ENCODE peak calls at places on chromosomes 12 and 14, in eight cellular contexts. One of them, this sample, is unnamed.

GRCh38 chr14:75044322-75044721 is 6.9 kb downstream of the MLH3 start:
- DNase-seq in CD4-positive, alpha-beta memory T cell: no peak
- DNase-seq in heart left ventricle: no peak
- DNase-seq in psoas muscle: no peak
- DNase-seq in tibial artery: no peak
- DNase-seq in effector memory CD4-positive, alpha-beta T cell: no peak
- DNase-seq in IMR-90: peak
- DNase-seq in heart right ventricle: no peak
- DNase-seq in this sample: no peak

GRCh38 chr14:51957950-51958349 is 31.4 kb upstream of the RTRAF start:
- DNase-seq in IMR-90: peak
- DNase-seq in heart left ventricle: no peak
- DNase-seq in heart right ventricle: no peak
- DNase-seq in psoas muscle: no peak
- DNase-seq in tibial artery: no peak
- DNase-seq in CD4-positive, alpha-beta memory T cell: no peak
- DNase-seq in effector memory CD4-positive, alpha-beta T cell: no peak
- DNase-seq in this sample: no peak

GRCh38 chr12:67419810-67420209 is 150.7 kb downstream of the CAND1 start:
- DNase-seq in IMR-90: no peak
- DNase-seq in heart left ventricle: no peak
- DNase-seq in CD4-positive, alpha-beta memory T cell: no peak
- DNase-seq in psoas muscle: no peak
- DNase-seq in effector memory CD4-positive, alpha-beta T cell: no peak
- DNase-seq in heart right ventricle: no peak
- DNase-seq in tibial artery: no peak
- DNase-seq in this sample: no peak

GRCh38 chr14:74290415-74290814 is 12.3 kb downstream of the ABCD4 start:
- DNase-seq in psoas muscle: no peak
- DNase-seq in heart right ventricle: no peak
- DNase-seq in IMR-90: peak
- DNase-seq in CD4-positive, alpha-beta memory T cell: no peak
- DNase-seq in effector memory CD4-positive, alpha-beta T cell: no peak
- DNase-seq in tibial artery: no peak
- DNase-seq in heart left ventricle: no peak
- DNase-seq in this sample: no peak

GRCh38 chr14:102914474-102915291 is 7.8 kb upstream of the AMN start:
- DNase-seq in tibial artery: no peak
- DNase-seq in effector memory CD4-positive, alpha-beta T cell: no peak
- DNase-seq in IMR-90: no peak
- DNase-seq in heart right ventricle: no peak
- DNase-seq in CD4-positive, alpha-beta memory T cell: no peak
- DNase-seq in psoas muscle: no peak
- DNase-seq in heart left ventricle: no peak
- DNase-seq in this sample: no peak

GRCh38 chr14:92471919-92472318 is 41.7 kb upstream of the RIN3 start:
- DNase-seq in tibial artery: no peak
- DNase-seq in heart left ventricle: no peak
- DNase-seq in effector memory CD4-positive, alpha-beta T cell: no peak
- DNase-seq in CD4-positive, alpha-beta memory T cell: no peak
- DNase-seq in psoas muscle: no peak
- DNase-seq in IMR-90: peak
- DNase-seq in heart right ventricle: no peak
- DNase-seq in this sample: no peak

GRCh38 chr12:46675736-46676135 is 150.1 kb downstream of the SLC38A4 start:
- DNase-seq in tibial artery: no peak
- DNase-seq in effector memory CD4-positive, alpha-beta T cell: no peak
- DNase-seq in heart left ventricle: no peak
- DNase-seq in heart right ventricle: peak
- DNase-seq in psoas muscle: no peak
- DNase-seq in CD4-positive, alpha-beta memory T cell: peak
- DNase-seq in IMR-90: peak
- DNase-seq in this sample: no peak

GRCh38 chr12:21656931-21657335 is 709 bp downstream of the LDHB start:
- DNase-seq in IMR-90: peak
- DNase-seq in heart left ventricle: peak
- DNase-seq in heart right ventricle: no peak
- DNase-seq in effector memory CD4-positive, alpha-beta T cell: peak
- DNase-seq in psoas muscle: no peak
- DNase-seq in CD4-positive, alpha-beta memory T cell: peak
- DNase-seq in tibial artery: peak
- DNase-seq in this sample: no peak

GRCh38 chr12:14426792-14427191 is 61.3 kb downstream of the ATF7IP start:
- DNase-seq in heart right ventricle: no peak
- DNase-seq in tibial artery: no peak
- DNase-seq in CD4-positive, alpha-beta memory T cell: no peak
- DNase-seq in psoas muscle: no peak
- DNase-seq in IMR-90: no peak
- DNase-seq in heart left ventricle: no peak
- DNase-seq in effector memory CD4-positive, alpha-beta T cell: no peak
- DNase-seq in this sample: no peak

GRCh38 chr12:2633176-2633824 is 161.5 kb upstream of the FKBP4 start:
- DNase-seq in CD4-positive, alpha-beta memory T cell: no peak
- DNase-seq in effector memory CD4-positive, alpha-beta T cell: no peak
- DNase-seq in heart right ventricle: no peak
- DNase-seq in IMR-90: no peak
- DNase-seq in psoas muscle: no peak
- DNase-seq in heart left ventricle: no peak
- DNase-seq in tibial artery: no peak
- DNase-seq in this sample: no peak

GRCh38 chr12:113844495-113845175 is 121.5 kb downstream of the RBM19 start:
- DNase-seq in IMR-90: no peak
- DNase-seq in heart right ventricle: no peak
- DNase-seq in heart left ventricle: no peak
- DNase-seq in psoas muscle: no peak
- DNase-seq in effector memory CD4-positive, alpha-beta T cell: no peak
- DNase-seq in CD4-positive, alpha-beta memory T cell: no peak
- DNase-seq in tibial artery: no peak
- DNase-seq in this sample: no peak

GRCh38 chr14:35117112-35117511 is 4.7 kb downstream of the PPP2R3C start:
- DNase-seq in tibial artery: no peak
- DNase-seq in CD4-positive, alpha-beta memory T cell: no peak
- DNase-seq in IMR-90: no peak
- DNase-seq in effector memory CD4-positive, alpha-beta T cell: no peak
- DNase-seq in heart left ventricle: no peak
- DNase-seq in psoas muscle: no peak
- DNase-seq in heart right ventricle: no peak
- DNase-seq in this sample: no peak

GRCh38 chr12:1767407-1768090 is 52.8 kb upstream of the LRTM2 start:
- DNase-seq in tibial artery: no peak
- DNase-seq in CD4-positive, alpha-beta memory T cell: no peak
- DNase-seq in heart left ventricle: no peak
- DNase-seq in effector memory CD4-positive, alpha-beta T cell: no peak
- DNase-seq in heart right ventricle: no peak
- DNase-seq in psoas muscle: no peak
- DNase-seq in IMR-90: no peak
- DNase-seq in this sample: no peak

GRCh38 chr12:124395986-124396385 is 101.1 kb downstream of the RFLNA start:
- DNase-seq in IMR-90: no peak
- DNase-seq in heart right ventricle: no peak
- DNase-seq in tibial artery: no peak
- DNase-seq in CD4-positive, alpha-beta memory T cell: no peak
- DNase-seq in effector memory CD4-positive, alpha-beta T cell: no peak
- DNase-seq in psoas muscle: no peak
- DNase-seq in heart left ventricle: no peak
- DNase-seq in this sample: no peak

GRCh38 chr12:59357811-59358210 is 238.0 kb upstream of the SLC16A7 start:
- DNase-seq in psoas muscle: no peak
- DNase-seq in effector memory CD4-positive, alpha-beta T cell: no peak
- DNase-seq in IMR-90: peak
- DNase-seq in tibial artery: no peak
- DNase-seq in CD4-positive, alpha-beta memory T cell: no peak
- DNase-seq in heart right ventricle: no peak
- DNase-seq in heart left ventricle: no peak
- DNase-seq in this sample: no peak

GRCh38 chr12:57584690-57585089 is 6.3 kb upstream of the PIP4K2C start:
- DNase-seq in effector memory CD4-positive, alpha-beta T cell: no peak
- DNase-seq in heart right ventricle: no peak
- DNase-seq in CD4-positive, alpha-beta memory T cell: no peak
- DNase-seq in IMR-90: no peak
- DNase-seq in psoas muscle: no peak
- DNase-seq in heart left ventricle: no peak
- DNase-seq in tibial artery: no peak
- DNase-seq in this sample: no peak
- H3K4me3 ChIP-seq in effector memory CD4-positive, alpha-beta T cell: no peak
- H3K4me3 ChIP-seq in heart right ventricle: no peak
- H3K4me3 ChIP-seq in CD4-positive, alpha-beta memory T cell: no peak
- H3K4me3 ChIP-seq in IMR-90: no peak
- H3K4me3 ChIP-seq in psoas muscle: no peak
- H3K4me3 ChIP-seq in heart left ventricle: no peak
- H3K4me3 ChIP-seq in tibial artery: no peak
- H3K4me3 ChIP-seq in this sample: no peak

GRCh38 chr14:31251028-31251958 is 43.7 kb upstream of the HECTD1 start:
- DNase-seq in tibial artery: no peak
- DNase-seq in heart left ventricle: no peak
- DNase-seq in heart right ventricle: no peak
- DNase-seq in CD4-positive, alpha-beta memory T cell: no peak
- DNase-seq in IMR-90: no peak
- DNase-seq in effector memory CD4-positive, alpha-beta T cell: no peak
- DNase-seq in psoas muscle: no peak
- DNase-seq in this sample: no peak

GRCh38 chr14:31253746-31254471 is 46.3 kb upstream of the HECTD1 start:
- DNase-seq in psoas muscle: no peak
- DNase-seq in effector memory CD4-positive, alpha-beta T cell: no peak
- DNase-seq in heart right ventricle: no peak
- DNase-seq in IMR-90: no peak
- DNase-seq in heart left ventricle: no peak
- DNase-seq in tibial artery: no peak
- DNase-seq in CD4-positive, alpha-beta memory T cell: no peak
- DNase-seq in this sample: no peak

GRCh38 chr14:31255286-31255685 is 47.7 kb upstream of the HECTD1 start:
- DNase-seq in psoas muscle: no peak
- DNase-seq in IMR-90: no peak
- DNase-seq in heart right ventricle: no peak
- DNase-seq in tibial artery: no peak
- DNase-seq in CD4-positive, alpha-beta memory T cell: no peak
- DNase-seq in effector memory CD4-positive, alpha-beta T cell: no peak
- DNase-seq in heart left ventricle: no peak
- DNase-seq in this sample: no peak

GRCh38 chr14:31256534-31257243 is 49.1 kb upstream of the HECTD1 start:
- DNase-seq in heart left ventricle: no peak
- DNase-seq in psoas muscle: no peak
- DNase-seq in heart right ventricle: no peak
- DNase-seq in CD4-positive, alpha-beta memory T cell: no peak
- DNase-seq in effector memory CD4-positive, alpha-beta T cell: no peak
- DNase-seq in tibial artery: no peak
- DNase-seq in IMR-90: no peak
- DNase-seq in this sample: no peak

DNA sequence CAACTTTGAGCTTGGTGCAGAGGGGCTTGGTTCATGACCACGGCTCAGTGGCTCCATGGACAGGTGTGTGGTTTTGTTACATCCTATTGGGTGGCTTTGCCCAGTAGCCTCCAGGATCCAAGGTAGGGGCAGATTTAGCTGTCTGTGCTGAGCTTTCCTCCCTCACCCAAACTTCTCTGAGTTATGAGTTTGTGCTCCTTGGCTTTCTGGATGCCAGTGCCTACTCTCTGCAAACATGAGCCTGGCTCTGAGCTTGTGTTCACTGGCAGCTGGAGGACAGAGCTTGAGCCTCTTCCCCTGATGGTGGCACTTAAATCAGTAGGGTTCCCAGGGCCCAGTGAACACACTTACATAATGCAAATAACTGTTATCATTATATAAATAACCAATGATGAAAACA is 45.3 kb upstream of the HECTD1 start:
- DNase-seq in effector memory CD4-positive, alpha-beta T cell: no peak
- DNase-seq in IMR-90: no peak
- DNase-seq in CD4-positive, alpha-beta memory T cell: no peak
- DNase-seq in heart left ventricle: no peak
- DNase-seq in tibial artery: no peak
- DNase-seq in psoas muscle: no peak
- DNase-seq in heart right ventricle: no peak
- DNase-seq in this sample: no peak
- H3K27ac ChIP-seq in effector memory CD4-positive, alpha-beta T cell: no peak
- H3K27ac ChIP-seq in IMR-90: no peak
- H3K27ac ChIP-seq in CD4-positive, alpha-beta memory T cell: no peak
- H3K27ac ChIP-seq in heart left ventricle: no peak
- H3K27ac ChIP-seq in tibial artery: no peak
- H3K27ac ChIP-seq in psoas muscle: no peak
- H3K27ac ChIP-seq in heart right ventricle: no peak
- H3K27ac ChIP-seq in this sample: no peak

GRCh38 chr14:89617142-89617460 is 200.1 kb upstream of the FOXN3 start:
- DNase-seq in psoas muscle: no peak
- DNase-seq in heart left ventricle: no peak
- DNase-seq in IMR-90: no peak
- DNase-seq in CD4-positive, alpha-beta memory T cell: no peak
- DNase-seq in effector memory CD4-positive, alpha-beta T cell: no peak
- DNase-seq in heart right ventricle: no peak
- DNase-seq in tibial artery: no peak
- DNase-seq in this sample: no peak

GRCh38 chr14:89613260-89614008 is 196.4 kb upstream of the FOXN3 start:
- DNase-seq in tibial artery: no peak
- DNase-seq in heart left ventricle: no peak
- DNase-seq in effector memory CD4-positive, alpha-beta T cell: no peak
- DNase-seq in CD4-positive, alpha-beta memory T cell: no peak
- DNase-seq in heart right ventricle: no peak
- DNase-seq in psoas muscle: no peak
- DNase-seq in IMR-90: no peak
- DNase-seq in this sample: no peak

GRCh38 chr14:89614009-89614691 is 197.1 kb upstream of the FOXN3 start:
- DNase-seq in heart left ventricle: no peak
- DNase-seq in heart right ventricle: no peak
- DNase-seq in tibial artery: no peak
- DNase-seq in psoas muscle: no peak
- DNase-seq in CD4-positive, alpha-beta memory T cell: no peak
- DNase-seq in IMR-90: no peak
- DNase-seq in effector memory CD4-positive, alpha-beta T cell: no peak
- DNase-seq in this sample: no peak

GRCh38 chr14:89616425-89617141 is 199.6 kb upstream of the FOXN3 start:
- DNase-seq in psoas muscle: no peak
- DNase-seq in tibial artery: no peak
- DNase-seq in CD4-positive, alpha-beta memory T cell: peak
- DNase-seq in effector memory CD4-positive, alpha-beta T cell: peak
- DNase-seq in IMR-90: peak
- DNase-seq in heart left ventricle: no peak
- DNase-seq in heart right ventricle: no peak
- DNase-seq in this sample: no peak

GRCh38 chr14:89615421-89615820 is 198.4 kb upstream of the FOXN3 start:
- DNase-seq in effector memory CD4-positive, alpha-beta T cell: no peak
- DNase-seq in tibial artery: no peak
- DNase-seq in CD4-positive, alpha-beta memory T cell: no peak
- DNase-seq in IMR-90: no peak
- DNase-seq in heart left ventricle: no peak
- DNase-seq in heart right ventricle: no peak
- DNase-seq in psoas muscle: no peak
- DNase-seq in this sample: no peak
- H3K4me3 ChIP-seq in effector memory CD4-positive, alpha-beta T cell: no peak
- H3K4me3 ChIP-seq in tibial artery: no peak
- H3K4me3 ChIP-seq in CD4-positive, alpha-beta memory T cell: no peak
- H3K4me3 ChIP-seq in IMR-90: no peak
- H3K4me3 ChIP-seq in heart left ventricle: no peak
- H3K4me3 ChIP-seq in heart right ventricle: peak
- H3K4me3 ChIP-seq in psoas muscle: no peak
- H3K4me3 ChIP-seq in this sample: no peak

DNA sequence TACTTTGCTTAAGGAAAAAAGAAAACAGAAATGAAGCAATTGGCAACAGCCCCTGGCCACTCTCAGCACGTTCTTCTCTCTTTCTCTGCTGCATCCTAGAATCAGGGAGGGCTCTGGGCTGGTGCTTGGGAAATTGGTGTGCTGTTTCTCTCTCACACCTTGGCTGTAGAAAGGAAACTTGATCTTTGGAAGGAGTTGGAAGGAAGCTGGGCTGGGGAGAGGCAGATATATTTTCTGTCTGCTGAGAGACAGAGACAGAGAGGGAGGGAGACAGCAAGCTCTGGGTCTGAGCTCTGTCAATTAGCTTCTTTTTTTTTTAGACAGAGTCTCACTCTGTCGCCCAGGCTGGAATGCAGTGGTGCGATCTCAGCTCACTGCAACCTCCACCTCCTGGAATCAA is 27.3 kb downstream of the NOS1 start:
- DNase-seq in effector memory CD4-positive, alpha-beta T cell: no peak
- DNase-seq in psoas muscle: no peak
- DNase-seq in CD4-positive, alpha-beta memory T cell: no peak
- DNase-seq in IMR-90: no peak
- DNase-seq in heart right ventricle: no peak
- DNase-seq in tibial artery: no peak
- DNase-seq in heart left ventricle: no peak
- DNase-seq in this sample: no peak
- H3K27ac ChIP-seq in effector memory CD4-positive, alpha-beta T cell: no peak
- H3K27ac ChIP-seq in psoas muscle: peak
- H3K27ac ChIP-seq in CD4-positive, alpha-beta memory T cell: no peak
- H3K27ac ChIP-seq in IMR-90: no peak
- H3K27ac ChIP-seq in heart right ventricle: no peak
- H3K27ac ChIP-seq in tibial artery: no peak
- H3K27ac ChIP-seq in heart left ventricle: no peak
- H3K27ac ChIP-seq in this sample: no peak

This sample was measured in ascending aorta.